ENCODE peak calls at places on chromosomes 11 and 22, in seven cellular contexts. L, D, J, C, Z, A and Q are unnamed samples.

GRCh38 chr11:44366741-44367140 is 56.8 kb upstream of the ALX4 start:
- DNase-seq in L (no peak), D (no peak), J (no peak), C (no peak), Z (no peak), A (no peak), Q (no peak)

GRCh38 chr11:100830295-100830694 is 143.2 kb downstream of the ARHGAP42 start:
- DNase-seq in L (no peak), D (peak; percentile 90), J (no peak), C (no peak), Z (no peak), A (peak; percentile 24), Q (no peak)

GRCh38 chr22:27771637-27772369 is 29.8 kb downstream of the MN1 start:
- DNase-seq in L (no peak), D (no peak), J (no peak), C (no peak), Z (no peak), A (no peak), Q (no peak)

GRCh38 chr11:72681226-72682153 is 7.3 kb upstream of the PDE2A start:
- DNase-seq in L (no peak), D (peak; percentile 50), J (no peak), C (no peak), Z (no peak), A (no peak), Q (no peak)

GRCh38 chr11:97537407-97538150 is 1147.8 kb downstream of the JRKL start:
- DNase-seq in L (no peak), D (no peak), J (no peak), C (no peak), Z (no peak), A (no peak), Q (no peak)

GRCh38 chr11:47233989-47234668 is 14.5 kb downstream of the ACP2 start:
- DNase-seq in L (peak; percentile 57), D (no peak), J (peak; percentile 50), C (no peak), Z (no peak), A (peak; percentile 81), Q (no peak)

GRCh38 chr11:76692956-76693355 is 22.4 kb upstream of the LRRC32 start:
- DNase-seq in L (no peak), D (no peak), J (no peak), C (no peak), Z (no peak), A (no peak), Q (no peak)

GRCh38 chr11:87355614-87356013 is 317.9 kb downstream of the TMEM135 start:
- DNase-seq in L (no peak), D (no peak), J (no peak), C (no peak), Z (no peak), A (no peak), Q (no peak)

GRCh38 chr11:57604289-57605010 is 7.0 kb downstream of the SERPING1 start:
- DNase-seq in L (no peak), D (no peak), J (no peak), C (no peak), Z (no peak), A (no peak), Q (no peak)

GRCh38 chr22:42704896-42705295 is 15.8 kb downstream of the A4GALT start:
- DNase-seq in L (no peak), D (no peak), J (no peak), C (no peak), Z (no peak), A (no peak), Q (no peak)

GRCh38 chr11:42311504-42311903 is 852.1 kb upstream of the LRRC4C start:
- DNase-seq in L (no peak), D (no peak), J (no peak), C (no peak), Z (no peak), A (no peak), Q (no peak)

GRCh38 chr11:109338131-109338530 is 83.9 kb upstream of the C11orf87 start:
- DNase-seq in L (no peak), D (no peak), J (no peak), C (no peak), Z (no peak), A (peak; percentile 3), Q (no peak)

GRCh38 chr11:1628506-1629325 is 859 bp upstream of the KRTAP5-5 start:
- DNase-seq in L (peak; percentile 59), D (peak; percentile 45), J (peak; percentile 76), C (peak; percentile 75), Z (no peak), A (no peak), Q (peak; percentile 52)

GRCh38 chr11:37811349-37811748 is 1213.3 kb upstream of the RAG2 start:
- DNase-seq in L (no peak), D (no peak), J (no peak), C (no peak), Z (no peak), A (no peak), Q (no peak)

GRCh38 chr22:39238966-39239510 is 5.7 kb downstream of the PDGFB start:
- DNase-seq in L (no peak), D (no peak), J (no peak), C (no peak), Z (no peak), A (no peak), Q (no peak)

GRCh38 chr11:33160147-33160546 is 1.1 kb downstream of the CSTF3 start:
- DNase-seq in L (peak; percentile 58), D (no peak), J (peak; percentile 68), C (no peak), Z (no peak), A (peak; percentile 38), Q (no peak)

GRCh38 chr11:123202155-123202714 is 7.2 kb upstream of the CLMP start:
- DNase-seq in L (no peak), D (no peak), J (no peak), C (no peak), Z (no peak), A (peak; percentile 40), Q (no peak)

GRCh38 chr11:15688351-15688792 is 573.6 kb downstream of the INSC start:
- DNase-seq in L (no peak), D (peak; percentile 5), J (no peak), C (no peak), Z (no peak), A (peak; percentile 72), Q (no peak)

GRCh38 chr22:50027639-50028537 is 15.3 kb upstream of the IL17REL start:
- DNase-seq in L (no peak), D (peak; percentile 79), J (no peak), C (no peak), Z (no peak), A (no peak), Q (peak; percentile 80)

GRCh38 chr22:32058656-32059280 is 15.7 kb downstream of the SLC5A1 start:
- DNase-seq in L (no peak), D (peak; percentile 26), J (peak; percentile 67), C (no peak), Z (no peak), A (peak; percentile 13), Q (no peak)

GRCh38 chr11:113690619-113691569 is 15.2 kb downstream of the TMPRSS5 start:
- DNase-seq in L (peak; percentile 93), D (no peak), J (peak; percentile 47), C (no peak), Z (peak; percentile 76), A (peak; percentile 69), Q (peak; percentile 78)

GRCh38 chr11:111815489-111815888 is 49.3 kb upstream of the PPP2R1B start:
- DNase-seq in L (no peak), D (no peak), J (no peak), C (no peak), Z (no peak), A (no peak), Q (no peak)

GRCh38 chr11:111814106-111814505 is 47.9 kb upstream of the PPP2R1B start:
- DNase-seq in L (no peak), D (no peak), J (no peak), C (no peak), Z (no peak), A (no peak), Q (no peak)

GRCh38 chr11:111811445-111811844 is 45.3 kb upstream of the PPP2R1B start:
- DNase-seq in L (no peak), D (no peak), J (no peak), C (no peak), Z (no peak), A (no peak), Q (no peak)

GRCh38 chr11:111812211-111812610 is 46.0 kb upstream of the PPP2R1B start:
- DNase-seq in L (no peak), D (no peak), J (no peak), C (no peak), Z (no peak), A (no peak), Q (no peak)

DNA sequence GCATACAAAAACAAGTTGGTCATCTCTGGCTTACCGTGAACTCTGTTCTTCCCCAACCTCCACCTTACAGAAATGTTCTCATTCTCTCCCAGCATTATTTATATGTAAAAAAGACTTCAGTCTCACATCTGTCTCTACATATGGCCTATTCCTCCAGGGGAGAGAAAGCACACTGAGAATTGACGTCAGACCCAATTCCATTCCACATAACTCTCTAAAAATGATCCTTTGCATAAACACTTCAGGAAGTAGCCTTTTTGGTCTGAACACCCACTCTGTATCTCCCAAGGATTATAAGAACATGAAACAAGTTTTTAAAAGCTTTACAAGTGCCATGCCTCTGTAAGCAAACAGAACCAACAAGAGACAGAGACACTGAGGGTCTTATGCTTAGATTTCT is 48.4 kb upstream of the PPP2R1B start:
- DNase-seq in L (no peak), D (no peak), J (no peak), C (no peak), Z (no peak), A (peak; percentile 69), Q (no peak)
- H3K36me3 ChIP-seq in L (no peaks in the 10 kb centered on the region), D (no peaks in the 10 kb centered on the region), J (peaks cover 31% of the 10 kb centered on the region), C (no peaks in the 10 kb centered on the region), Z (no peaks in the 10 kb centered on the region), A (no peaks in the 10 kb centered on the region), Q (no peaks in the 10 kb centered on the region)

DNA sequence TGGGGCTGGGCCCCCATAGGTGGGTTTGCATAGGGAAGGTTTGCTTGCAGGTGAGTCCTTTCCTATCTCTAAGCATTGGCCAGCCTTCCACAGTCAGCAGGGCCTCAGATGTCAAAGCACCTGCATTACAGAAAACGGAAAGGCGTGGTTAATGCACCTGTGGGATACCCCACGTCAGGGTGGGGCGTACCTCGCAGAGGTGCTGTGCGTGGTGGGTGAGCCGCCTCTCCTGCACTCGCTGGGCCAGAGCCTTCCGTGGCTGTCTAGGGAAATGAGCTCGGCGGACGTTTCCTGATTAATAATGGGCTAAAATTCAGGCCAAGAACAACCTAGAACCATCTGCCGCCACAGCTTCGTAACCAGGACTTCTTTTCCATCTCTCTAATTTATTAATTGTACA is 32.3 kb downstream of the ST14 start:
- DNase-seq in L (no peak), D (no peak), J (no peak), C (no peak), Z (no peak), A (no peak), Q (no peak)
- H3K36me3 ChIP-seq in L (no peaks in the 10 kb centered on the region), D (peaks cover 11% of the 10 kb centered on the region), J (no peaks in the 10 kb centered on the region), C (no peaks in the 10 kb centered on the region), Z (peaks cover 4% of the 10 kb centered on the region), A (no peaks in the 10 kb centered on the region), Q (no peaks in the 10 kb centered on the region)

GRCh38 chr11:27440090-27440489 is 32.5 kb downstream of the LGR4 start:
- DNase-seq in L (no peak), D (no peak), J (no peak), C (no peak), Z (no peak), A (no peak), Q (no peak)
- H3K36me3 ChIP-seq in L (no peaks in the 10 kb centered on the region), D (no peaks in the 10 kb centered on the region), J (no peaks in the 10 kb centered on the region), C (no peaks in the 10 kb centered on the region), Z (no peaks in the 10 kb centered on the region), A (no peaks in the 10 kb centered on the region), Q (peaks cover 6% of the 10 kb centered on the region)

DNA sequence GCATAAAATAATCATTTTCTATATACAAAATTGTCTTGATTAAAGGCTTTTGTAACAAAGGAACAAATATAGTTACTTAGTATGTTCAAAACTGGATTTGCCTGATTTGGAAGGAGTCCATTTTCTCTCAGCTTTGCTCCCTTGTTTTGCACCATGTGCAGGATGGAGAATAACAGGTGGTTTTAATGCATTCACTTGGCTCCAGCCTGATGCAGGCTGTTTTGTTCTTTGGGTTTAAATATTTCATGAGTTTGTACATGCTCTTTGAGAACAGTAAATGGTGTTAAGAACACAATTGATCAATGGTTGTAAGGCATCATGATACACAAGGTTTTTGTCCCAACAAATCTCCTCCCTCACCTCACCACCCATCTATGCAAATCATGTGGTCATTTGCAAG is 886.9 kb upstream of the CCDC90B start:
- DNase-seq in L (no peak), D (no peak), J (no peak), C (no peak), Z (no peak), A (no peak), Q (no peak)
- H3K36me3 ChIP-seq in L (no peaks in the 10 kb centered on the region), D (no peaks in the 10 kb centered on the region), J (no peaks in the 10 kb centered on the region), C (no peaks in the 10 kb centered on the region), Z (no peaks in the 10 kb centered on the region), A (no peaks in the 10 kb centered on the region), Q (no peaks in the 10 kb centered on the region)